ENCODE peak calls at places on chromosomes 11 and 22, in five cellular contexts. Y is stimulated activated CD4-positive, alpha-beta T cell treated with anti-CD3 and anti-CD28 coated beads, Interleukin-1b, Interleukin-23, amount 100 ng/mL, for 48 hours; T is iris pigment epithelial cell; E is DMS79 treated with DMSO at 0.1 percent for 48 hours; Z is WERI-Rb-1. D is an unnamed sample.

GRCh38 chr11:31340903-31341572 is 28.5 kb downstream of the DCDC1 start:
- DNase-seq in Y (no peak), T (peak; percentile 55), E (no peak), Z (peak; percentile 22), D (peak; percentile 31)

GRCh38 chr11:83119216-83119615 is 37.7 kb upstream of the PCF11 start:
- DNase-seq in Y (no peak), T (peak; percentile 22), E (no peak), Z (no peak), D (no peak)

GRCh38 chr11:79092791-79093313 is 348.0 kb downstream of the TENM4 start:
- DNase-seq in Y (no peak), T (peak; percentile 99), E (no peak), Z (no peak), D (peak; percentile 88)

GRCh38 chr11:2511421-2512369 is 66.9 kb downstream of the KCNQ1 start:
- DNase-seq in Y (no peak), T (no peak), E (no peak), Z (no peak), D (no peak)

GRCh38 chr22:40534379-40535188 is 101.9 kb downstream of the MRTFA start:
- DNase-seq in Y (peak; percentile 34), T (peak; percentile 74), E (no peak), Z (no peak), D (peak; percentile 63)

GRCh38 chr11:102592634-102593581 is 32.2 kb downstream of the MMP20 start:
- DNase-seq in Y (no peak), T (peak; percentile 45), E (no peak), Z (no peak), D (no peak)

GRCh38 chr22:45892681-45893461 is 84.1 kb downstream of the WNT7B start:
- DNase-seq in Y (no peak), T (no peak), E (no peak), Z (no peak), D (no peak)

GRCh38 chr22:18998998-18999397 is 62.9 kb upstream of the PRODH start:
- DNase-seq in Y (peak; percentile 34), T (no peak), E (no peak), Z (no peak), D (no peak)

GRCh38 chr22:39349967-39350802 is at the start of gene SYNGR1:
- DNase-seq in Y (no peak), T (no peak), E (no peak), Z (no peak), D (peak; percentile 48)